ENCODE peak calls at places on chromosomes 1 and 21, in eight cellular contexts. One of them, this sample, is unnamed.

GRCh38 chr1:245810181-245810727 is 655.5 kb downstream of the KIF26B start:
- DNase-seq in NCI-H774: no peak
- DNase-seq in CD4-positive, alpha-beta memory T cell: no peak
- DNase-seq in Right ventricle myocardium superior: no peak
- DNase-seq in activated CD8-positive, alpha-beta memory T cell treated with anti-CD3 and anti-CD28 coated beads for 24 hours: no peak
- DNase-seq in T-cell: no peak
- DNase-seq in activated CD8-positive, alpha-beta T cell treated with anti-CD3 and anti-CD28 coated beads, Interleukin-2, amount 10 ng/mL, durations not matched to agents 7 days and 5 days: no peak
- DNase-seq in activated T-helper 9 cell treated with anti-CD3 and anti-CD28 coated beads, Interleukin-2, amount 50 U/mL, for 16 hours: no peak
- DNase-seq in this sample: no peak

GRCh38 chr21:25983745-25984144 is 186.8 kb downstream of the APP start:
- DNase-seq in CD4-positive, alpha-beta memory T cell: no peak
- DNase-seq in Right ventricle myocardium superior: no peak
- DNase-seq in activated CD8-positive, alpha-beta T cell treated with anti-CD3 and anti-CD28 coated beads, Interleukin-2, amount 10 ng/mL, durations not matched to agents 7 days and 5 days: no peak
- DNase-seq in activated T-helper 9 cell treated with anti-CD3 and anti-CD28 coated beads, Interleukin-2, amount 50 U/mL, for 16 hours: no peak
- DNase-seq in NCI-H774: no peak
- DNase-seq in T-cell: no peak
- DNase-seq in activated CD8-positive, alpha-beta memory T cell treated with anti-CD3 and anti-CD28 coated beads for 24 hours: no peak
- DNase-seq in this sample: no peak

GRCh38 chr1:234611799-234612351 is 1.9 kb upstream of the IRF2BP2 start:
- DNase-seq in CD4-positive, alpha-beta memory T cell: no peak
- DNase-seq in Right ventricle myocardium superior: peak; percentile 57
- DNase-seq in NCI-H774: no peak
- DNase-seq in activated CD8-positive, alpha-beta T cell treated with anti-CD3 and anti-CD28 coated beads, Interleukin-2, amount 10 ng/mL, durations not matched to agents 7 days and 5 days: peak; percentile 36
- DNase-seq in activated CD8-positive, alpha-beta memory T cell treated with anti-CD3 and anti-CD28 coated beads for 24 hours: peak; percentile 70
- DNase-seq in T-cell: no peak
- DNase-seq in activated T-helper 9 cell treated with anti-CD3 and anti-CD28 coated beads, Interleukin-2, amount 50 U/mL, for 16 hours: no peak
- DNase-seq in this sample: peak; percentile 68

GRCh38 chr1:222241410-222241809 is 306.5 kb downstream of the HHIPL2 start:
- DNase-seq in activated CD8-positive, alpha-beta T cell treated with anti-CD3 and anti-CD28 coated beads, Interleukin-2, amount 10 ng/mL, durations not matched to agents 7 days and 5 days: no peak
- DNase-seq in T-cell: no peak
- DNase-seq in activated T-helper 9 cell treated with anti-CD3 and anti-CD28 coated beads, Interleukin-2, amount 50 U/mL, for 16 hours: no peak
- DNase-seq in CD4-positive, alpha-beta memory T cell: no peak
- DNase-seq in NCI-H774: peak; percentile 84
- DNase-seq in Right ventricle myocardium superior: no peak
- DNase-seq in activated CD8-positive, alpha-beta memory T cell treated with anti-CD3 and anti-CD28 coated beads for 24 hours: no peak
- DNase-seq in this sample: no peak

GRCh38 chr1:14705824-14706223 is 107.3 kb downstream of the KAZN start:
- DNase-seq in NCI-H774: no peak
- DNase-seq in CD4-positive, alpha-beta memory T cell: no peak
- DNase-seq in activated T-helper 9 cell treated with anti-CD3 and anti-CD28 coated beads, Interleukin-2, amount 50 U/mL, for 16 hours: no peak
- DNase-seq in activated CD8-positive, alpha-beta T cell treated with anti-CD3 and anti-CD28 coated beads, Interleukin-2, amount 10 ng/mL, durations not matched to agents 7 days and 5 days: no peak
- DNase-seq in T-cell: no peak
- DNase-seq in activated CD8-positive, alpha-beta memory T cell treated with anti-CD3 and anti-CD28 coated beads for 24 hours: no peak
- DNase-seq in Right ventricle myocardium superior: no peak
- DNase-seq in this sample: no peak

GRCh38 chr1:78607334-78607927 is 12.8 kb upstream of the IFI44L start:
- DNase-seq in Right ventricle myocardium superior: no peak
- DNase-seq in CD4-positive, alpha-beta memory T cell: no peak
- DNase-seq in T-cell: no peak
- DNase-seq in activated CD8-positive, alpha-beta memory T cell treated with anti-CD3 and anti-CD28 coated beads for 24 hours: no peak
- DNase-seq in NCI-H774: no peak
- DNase-seq in activated T-helper 9 cell treated with anti-CD3 and anti-CD28 coated beads, Interleukin-2, amount 50 U/mL, for 16 hours: no peak
- DNase-seq in activated CD8-positive, alpha-beta T cell treated with anti-CD3 and anti-CD28 coated beads, Interleukin-2, amount 10 ng/mL, durations not matched to agents 7 days and 5 days: no peak
- DNase-seq in this sample: no peak

GRCh38 chr1:192311281-192311680 is 5.5 kb upstream of the RGS21 start:
- DNase-seq in activated T-helper 9 cell treated with anti-CD3 and anti-CD28 coated beads, Interleukin-2, amount 50 U/mL, for 16 hours: no peak
- DNase-seq in T-cell: no peak
- DNase-seq in Right ventricle myocardium superior: no peak
- DNase-seq in CD4-positive, alpha-beta memory T cell: no peak
- DNase-seq in activated CD8-positive, alpha-beta T cell treated with anti-CD3 and anti-CD28 coated beads, Interleukin-2, amount 10 ng/mL, durations not matched to agents 7 days and 5 days: no peak
- DNase-seq in activated CD8-positive, alpha-beta memory T cell treated with anti-CD3 and anti-CD28 coated beads for 24 hours: no peak
- DNase-seq in NCI-H774: no peak
- DNase-seq in this sample: no peak

GRCh38 chr1:52520149-52520548 is 32.7 kb downstream of the TUT4 start:
- DNase-seq in Right ventricle myocardium superior: no peak
- DNase-seq in NCI-H774: no peak
- DNase-seq in activated CD8-positive, alpha-beta memory T cell treated with anti-CD3 and anti-CD28 coated beads for 24 hours: no peak
- DNase-seq in T-cell: no peak
- DNase-seq in activated CD8-positive, alpha-beta T cell treated with anti-CD3 and anti-CD28 coated beads, Interleukin-2, amount 10 ng/mL, durations not matched to agents 7 days and 5 days: no peak
- DNase-seq in CD4-positive, alpha-beta memory T cell: no peak
- DNase-seq in activated T-helper 9 cell treated with anti-CD3 and anti-CD28 coated beads, Interleukin-2, amount 50 U/mL, for 16 hours: no peak
- DNase-seq in this sample: no peak

GRCh38 chr21:15522148-15522547 is 207.6 kb upstream of the USP25 start:
- DNase-seq in activated T-helper 9 cell treated with anti-CD3 and anti-CD28 coated beads, Interleukin-2, amount 50 U/mL, for 16 hours: no peak
- DNase-seq in activated CD8-positive, alpha-beta T cell treated with anti-CD3 and anti-CD28 coated beads, Interleukin-2, amount 10 ng/mL, durations not matched to agents 7 days and 5 days: no peak
- DNase-seq in NCI-H774: no peak
- DNase-seq in T-cell: no peak
- DNase-seq in CD4-positive, alpha-beta memory T cell: no peak
- DNase-seq in activated CD8-positive, alpha-beta memory T cell treated with anti-CD3 and anti-CD28 coated beads for 24 hours: no peak
- DNase-seq in Right ventricle myocardium superior: no peak
- DNase-seq in this sample: no peak

GRCh38 chr21:32070693-32071330 is 198.0 kb downstream of the HUNK start:
- DNase-seq in CD4-positive, alpha-beta memory T cell: no peak
- DNase-seq in T-cell: no peak
- DNase-seq in activated CD8-positive, alpha-beta memory T cell treated with anti-CD3 and anti-CD28 coated beads for 24 hours: no peak
- DNase-seq in activated CD8-positive, alpha-beta T cell treated with anti-CD3 and anti-CD28 coated beads, Interleukin-2, amount 10 ng/mL, durations not matched to agents 7 days and 5 days: no peak
- DNase-seq in NCI-H774: no peak
- DNase-seq in Right ventricle myocardium superior: no peak
- DNase-seq in activated T-helper 9 cell treated with anti-CD3 and anti-CD28 coated beads, Interleukin-2, amount 50 U/mL, for 16 hours: no peak
- DNase-seq in this sample: no peak

GRCh38 chr1:154220970-154221814 is 437 bp downstream of the UBAP2L start:
- DNase-seq in T-cell: peak; percentile 72
- DNase-seq in activated T-helper 9 cell treated with anti-CD3 and anti-CD28 coated beads, Interleukin-2, amount 50 U/mL, for 16 hours: peak; percentile 63
- DNase-seq in CD4-positive, alpha-beta memory T cell: peak; percentile 74
- DNase-seq in activated CD8-positive, alpha-beta T cell treated with anti-CD3 and anti-CD28 coated beads, Interleukin-2, amount 10 ng/mL, durations not matched to agents 7 days and 5 days: peak; percentile 77
- DNase-seq in NCI-H774: peak; percentile 41
- DNase-seq in activated CD8-positive, alpha-beta memory T cell treated with anti-CD3 and anti-CD28 coated beads for 24 hours: peak; percentile 87
- DNase-seq in Right ventricle myocardium superior: peak; percentile 75
- DNase-seq in this sample: peak; percentile 68

GRCh38 chr1:14961661-14962267 is 191.8 kb upstream of the TMEM51 start:
- DNase-seq in activated CD8-positive, alpha-beta T cell treated with anti-CD3 and anti-CD28 coated beads, Interleukin-2, amount 10 ng/mL, durations not matched to agents 7 days and 5 days: no peak
- DNase-seq in T-cell: no peak
- DNase-seq in NCI-H774: no peak
- DNase-seq in activated CD8-positive, alpha-beta memory T cell treated with anti-CD3 and anti-CD28 coated beads for 24 hours: no peak
- DNase-seq in Right ventricle myocardium superior: no peak
- DNase-seq in activated T-helper 9 cell treated with anti-CD3 and anti-CD28 coated beads, Interleukin-2, amount 50 U/mL, for 16 hours: no peak
- DNase-seq in CD4-positive, alpha-beta memory T cell: no peak
- DNase-seq in this sample: no peak

GRCh38 chr1:2606806-2607680 is 20.5 kb downstream of the PRXL2B start:
- DNase-seq in CD4-positive, alpha-beta memory T cell: no peak
- DNase-seq in activated T-helper 9 cell treated with anti-CD3 and anti-CD28 coated beads, Interleukin-2, amount 50 U/mL, for 16 hours: no peak
- DNase-seq in activated CD8-positive, alpha-beta T cell treated with anti-CD3 and anti-CD28 coated beads, Interleukin-2, amount 10 ng/mL, durations not matched to agents 7 days and 5 days: no peak
- DNase-seq in T-cell: no peak
- DNase-seq in Right ventricle myocardium superior: peak; percentile 43
- DNase-seq in NCI-H774: no peak
- DNase-seq in activated CD8-positive, alpha-beta memory T cell treated with anti-CD3 and anti-CD28 coated beads for 24 hours: no peak
- DNase-seq in this sample: peak; percentile 40

GRCh38 chr1:234234199-234234598 is 139.1 kb upstream of the COA6 start:
- DNase-seq in T-cell: no peak
- DNase-seq in activated CD8-positive, alpha-beta T cell treated with anti-CD3 and anti-CD28 coated beads, Interleukin-2, amount 10 ng/mL, durations not matched to agents 7 days and 5 days: no peak
- DNase-seq in CD4-positive, alpha-beta memory T cell: no peak
- DNase-seq in Right ventricle myocardium superior: no peak
- DNase-seq in NCI-H774: no peak
- DNase-seq in activated CD8-positive, alpha-beta memory T cell treated with anti-CD3 and anti-CD28 coated beads for 24 hours: no peak
- DNase-seq in activated T-helper 9 cell treated with anti-CD3 and anti-CD28 coated beads, Interleukin-2, amount 50 U/mL, for 16 hours: no peak
- DNase-seq in this sample: no peak

GRCh38 chr21:45209685-45210284 is 77.9 kb downstream of the POFUT2 start:
- DNase-seq in activated T-helper 9 cell treated with anti-CD3 and anti-CD28 coated beads, Interleukin-2, amount 50 U/mL, for 16 hours: no peak
- DNase-seq in CD4-positive, alpha-beta memory T cell: no peak
- DNase-seq in activated CD8-positive, alpha-beta memory T cell treated with anti-CD3 and anti-CD28 coated beads for 24 hours: peak; percentile 28
- DNase-seq in T-cell: no peak
- DNase-seq in activated CD8-positive, alpha-beta T cell treated with anti-CD3 and anti-CD28 coated beads, Interleukin-2, amount 10 ng/mL, durations not matched to agents 7 days and 5 days: no peak
- DNase-seq in NCI-H774: no peak
- DNase-seq in Right ventricle myocardium superior: no peak
- DNase-seq in this sample: no peak

GRCh38 chr1:41870076-41870562 is 48.6 kb downstream of the HIVEP3 start:
- DNase-seq in T-cell: no peak
- DNase-seq in activated CD8-positive, alpha-beta T cell treated with anti-CD3 and anti-CD28 coated beads, Interleukin-2, amount 10 ng/mL, durations not matched to agents 7 days and 5 days: no peak
- DNase-seq in Right ventricle myocardium superior: no peak
- DNase-seq in activated T-helper 9 cell treated with anti-CD3 and anti-CD28 coated beads, Interleukin-2, amount 50 U/mL, for 16 hours: no peak
- DNase-seq in CD4-positive, alpha-beta memory T cell: no peak
- DNase-seq in activated CD8-positive, alpha-beta memory T cell treated with anti-CD3 and anti-CD28 coated beads for 24 hours: no peak
- DNase-seq in NCI-H774: no peak
- DNase-seq in this sample: no peak

GRCh38 chr1:179599623-179600249 is 8.1 kb downstream of the TDRD5 start:
- DNase-seq in T-cell: no peak
- DNase-seq in CD4-positive, alpha-beta memory T cell: no peak
- DNase-seq in NCI-H774: peak; percentile 23
- DNase-seq in activated T-helper 9 cell treated with anti-CD3 and anti-CD28 coated beads, Interleukin-2, amount 50 U/mL, for 16 hours: no peak
- DNase-seq in activated CD8-positive, alpha-beta T cell treated with anti-CD3 and anti-CD28 coated beads, Interleukin-2, amount 10 ng/mL, durations not matched to agents 7 days and 5 days: no peak
- DNase-seq in Right ventricle myocardium superior: no peak
- DNase-seq in activated CD8-positive, alpha-beta memory T cell treated with anti-CD3 and anti-CD28 coated beads for 24 hours: no peak
- DNase-seq in this sample: no peak

GRCh38 chr1:202063093-202063492 is 52.7 kb downstream of the ELF3 start:
- DNase-seq in activated CD8-positive, alpha-beta memory T cell treated with anti-CD3 and anti-CD28 coated beads for 24 hours: no peak
- DNase-seq in activated CD8-positive, alpha-beta T cell treated with anti-CD3 and anti-CD28 coated beads, Interleukin-2, amount 10 ng/mL, durations not matched to agents 7 days and 5 days: no peak
- DNase-seq in NCI-H774: no peak
- DNase-seq in Right ventricle myocardium superior: no peak
- DNase-seq in CD4-positive, alpha-beta memory T cell: no peak
- DNase-seq in activated T-helper 9 cell treated with anti-CD3 and anti-CD28 coated beads, Interleukin-2, amount 50 U/mL, for 16 hours: no peak
- DNase-seq in T-cell: no peak
- DNase-seq in this sample: no peak

GRCh38 chr21:46377789-46378188 is 53.8 kb downstream of the PCNT start:
- DNase-seq in CD4-positive, alpha-beta memory T cell: no peak
- DNase-seq in T-cell: no peak
- DNase-seq in activated T-helper 9 cell treated with anti-CD3 and anti-CD28 coated beads, Interleukin-2, amount 50 U/mL, for 16 hours: no peak
- DNase-seq in Right ventricle myocardium superior: no peak
- DNase-seq in activated CD8-positive, alpha-beta memory T cell treated with anti-CD3 and anti-CD28 coated beads for 24 hours: no peak
- DNase-seq in activated CD8-positive, alpha-beta T cell treated with anti-CD3 and anti-CD28 coated beads, Interleukin-2, amount 10 ng/mL, durations not matched to agents 7 days and 5 days: no peak
- DNase-seq in NCI-H774: no peak
- DNase-seq in this sample: no peak

GRCh38 chr1:35568975-35569395 is 4.1 kb upstream of the TFAP2E start:
- DNase-seq in activated T-helper 9 cell treated with anti-CD3 and anti-CD28 coated beads, Interleukin-2, amount 50 U/mL, for 16 hours: no peak
- DNase-seq in CD4-positive, alpha-beta memory T cell: peak; percentile 64
- DNase-seq in activated CD8-positive, alpha-beta T cell treated with anti-CD3 and anti-CD28 coated beads, Interleukin-2, amount 10 ng/mL, durations not matched to agents 7 days and 5 days: peak; percentile 82
- DNase-seq in T-cell: peak; percentile 53
- DNase-seq in NCI-H774: peak; percentile 66
- DNase-seq in Right ventricle myocardium superior: peak; percentile 65
- DNase-seq in activated CD8-positive, alpha-beta memory T cell treated with anti-CD3 and anti-CD28 coated beads for 24 hours: peak; percentile 84
- DNase-seq in this sample: no peak

GRCh38 chr1:51963592-51964308 is 26.8 kb downstream of the RAB3B start:
- DNase-seq in activated CD8-positive, alpha-beta memory T cell treated with anti-CD3 and anti-CD28 coated beads for 24 hours: no peak
- DNase-seq in activated CD8-positive, alpha-beta T cell treated with anti-CD3 and anti-CD28 coated beads, Interleukin-2, amount 10 ng/mL, durations not matched to agents 7 days and 5 days: no peak
- DNase-seq in activated T-helper 9 cell treated with anti-CD3 and anti-CD28 coated beads, Interleukin-2, amount 50 U/mL, for 16 hours: no peak
- DNase-seq in Right ventricle myocardium superior: no peak
- DNase-seq in T-cell: no peak
- DNase-seq in CD4-positive, alpha-beta memory T cell: no peak
- DNase-seq in NCI-H774: no peak
- DNase-seq in this sample: no peak

GRCh38 chr1:206708058-206708457 is 23.4 kb downstream of the MAPKAPK2 start:
- DNase-seq in NCI-H774: no peak
- DNase-seq in activated CD8-positive, alpha-beta memory T cell treated with anti-CD3 and anti-CD28 coated beads for 24 hours: no peak
- DNase-seq in T-cell: no peak
- DNase-seq in Right ventricle myocardium superior: peak; percentile 59
- DNase-seq in activated T-helper 9 cell treated with anti-CD3 and anti-CD28 coated beads, Interleukin-2, amount 50 U/mL, for 16 hours: no peak
- DNase-seq in activated CD8-positive, alpha-beta T cell treated with anti-CD3 and anti-CD28 coated beads, Interleukin-2, amount 10 ng/mL, durations not matched to agents 7 days and 5 days: no peak
- DNase-seq in CD4-positive, alpha-beta memory T cell: no peak
- DNase-seq in this sample: no peak

GRCh38 chr1:206117151-206117948 is at the start of gene AVPR1B:
- DNase-seq in activated T-helper 9 cell treated with anti-CD3 and anti-CD28 coated beads, Interleukin-2, amount 50 U/mL, for 16 hours: no peak
- DNase-seq in T-cell: no peak
- DNase-seq in NCI-H774: peak; percentile 71
- DNase-seq in activated CD8-positive, alpha-beta T cell treated with anti-CD3 and anti-CD28 coated beads, Interleukin-2, amount 10 ng/mL, durations not matched to agents 7 days and 5 days: peak; percentile 27
- DNase-seq in activated CD8-positive, alpha-beta memory T cell treated with anti-CD3 and anti-CD28 coated beads for 24 hours: no peak
- DNase-seq in CD4-positive, alpha-beta memory T cell: no peak
- DNase-seq in Right ventricle myocardium superior: peak; percentile 71
- DNase-seq in this sample: peak; percentile 85

GRCh38 chr1:1116701-1117468 is 996 bp upstream of the C1orf159 start:
- DNase-seq in CD4-positive, alpha-beta memory T cell: peak; percentile 39
- DNase-seq in activated T-helper 9 cell treated with anti-CD3 and anti-CD28 coated beads, Interleukin-2, amount 50 U/mL, for 16 hours: no peak
- DNase-seq in T-cell: peak; percentile 39
- DNase-seq in activated CD8-positive, alpha-beta T cell treated with anti-CD3 and anti-CD28 coated beads, Interleukin-2, amount 10 ng/mL, durations not matched to agents 7 days and 5 days: peak; percentile 58
- DNase-seq in NCI-H774: no peak
- DNase-seq in Right ventricle myocardium superior: peak; percentile 35
- DNase-seq in activated CD8-positive, alpha-beta memory T cell treated with anti-CD3 and anti-CD28 coated beads for 24 hours: peak; percentile 79
- DNase-seq in this sample: peak; percentile 25

GRCh38 chr1:197958861-197959260 is 41.7 kb downstream of the LHX9 start:
- DNase-seq in activated CD8-positive, alpha-beta memory T cell treated with anti-CD3 and anti-CD28 coated beads for 24 hours: no peak
- DNase-seq in Right ventricle myocardium superior: no peak
- DNase-seq in activated CD8-positive, alpha-beta T cell treated with anti-CD3 and anti-CD28 coated beads, Interleukin-2, amount 10 ng/mL, durations not matched to agents 7 days and 5 days: no peak
- DNase-seq in T-cell: no peak
- DNase-seq in CD4-positive, alpha-beta memory T cell: no peak
- DNase-seq in activated T-helper 9 cell treated with anti-CD3 and anti-CD28 coated beads, Interleukin-2, amount 50 U/mL, for 16 hours: no peak
- DNase-seq in NCI-H774: no peak
- DNase-seq in this sample: no peak

GRCh38 chr1:205774277-205775014 is 836 bp downstream of the RAB29 start:
- DNase-seq in activated CD8-positive, alpha-beta T cell treated with anti-CD3 and anti-CD28 coated beads, Interleukin-2, amount 10 ng/mL, durations not matched to agents 7 days and 5 days: peak; percentile 65
- DNase-seq in T-cell: peak; percentile 14
- DNase-seq in activated T-helper 9 cell treated with anti-CD3 and anti-CD28 coated beads, Interleukin-2, amount 50 U/mL, for 16 hours: peak; percentile 32
- DNase-seq in CD4-positive, alpha-beta memory T cell: peak; percentile 47
- DNase-seq in Right ventricle myocardium superior: no peak
- DNase-seq in NCI-H774: no peak
- DNase-seq in activated CD8-positive, alpha-beta memory T cell treated with anti-CD3 and anti-CD28 coated beads for 24 hours: peak; percentile 75
- DNase-seq in this sample: no peak

GRCh38 chr1:176567190-176567794 is 104.3 kb downstream of the PAPPA2 start:
- DNase-seq in activated CD8-positive, alpha-beta T cell treated with anti-CD3 and anti-CD28 coated beads, Interleukin-2, amount 10 ng/mL, durations not matched to agents 7 days and 5 days: no peak
- DNase-seq in Right ventricle myocardium superior: no peak
- DNase-seq in activated T-helper 9 cell treated with anti-CD3 and anti-CD28 coated beads, Interleukin-2, amount 50 U/mL, for 16 hours: no peak
- DNase-seq in activated CD8-positive, alpha-beta memory T cell treated with anti-CD3 and anti-CD28 coated beads for 24 hours: no peak
- DNase-seq in CD4-positive, alpha-beta memory T cell: no peak
- DNase-seq in NCI-H774: no peak
- DNase-seq in T-cell: no peak
- DNase-seq in this sample: no peak

GRCh38 chr1:118902299-118903270 is 85.6 kb downstream of the TBX15 start:
- DNase-seq in NCI-H774: no peak
- DNase-seq in activated CD8-positive, alpha-beta memory T cell treated with anti-CD3 and anti-CD28 coated beads for 24 hours: no peak
- DNase-seq in activated T-helper 9 cell treated with anti-CD3 and anti-CD28 coated beads, Interleukin-2, amount 50 U/mL, for 16 hours: no peak
- DNase-seq in activated CD8-positive, alpha-beta T cell treated with anti-CD3 and anti-CD28 coated beads, Interleukin-2, amount 10 ng/mL, durations not matched to agents 7 days and 5 days: no peak
- DNase-seq in Right ventricle myocardium superior: no peak
- DNase-seq in T-cell: no peak
- DNase-seq in CD4-positive, alpha-beta memory T cell: no peak
- DNase-seq in this sample: no peak

GRCh38 chr1:94514095-94514727 is 27.3 kb downstream of the F3 start:
- DNase-seq in activated CD8-positive, alpha-beta T cell treated with anti-CD3 and anti-CD28 coated beads, Interleukin-2, amount 10 ng/mL, durations not matched to agents 7 days and 5 days: peak; percentile 44
- DNase-seq in T-cell: no peak
- DNase-seq in Right ventricle myocardium superior: no peak
- DNase-seq in NCI-H774: no peak
- DNase-seq in activated T-helper 9 cell treated with anti-CD3 and anti-CD28 coated beads, Interleukin-2, amount 50 U/mL, for 16 hours: no peak
- DNase-seq in activated CD8-positive, alpha-beta memory T cell treated with anti-CD3 and anti-CD28 coated beads for 24 hours: no peak
- DNase-seq in CD4-positive, alpha-beta memory T cell: no peak
- DNase-seq in this sample: no peak

GRCh38 chr1:65395887-65396612 is 24.4 kb upstream of the LEPR start:
- DNase-seq in NCI-H774: no peak
- DNase-seq in activated T-helper 9 cell treated with anti-CD3 and anti-CD28 coated beads, Interleukin-2, amount 50 U/mL, for 16 hours: no peak
- DNase-seq in activated CD8-positive, alpha-beta T cell treated with anti-CD3 and anti-CD28 coated beads, Interleukin-2, amount 10 ng/mL, durations not matched to agents 7 days and 5 days: no peak
- DNase-seq in T-cell: no peak
- DNase-seq in CD4-positive, alpha-beta memory T cell: no peak
- DNase-seq in Right ventricle myocardium superior: no peak
- DNase-seq in activated CD8-positive, alpha-beta memory T cell treated with anti-CD3 and anti-CD28 coated beads for 24 hours: no peak
- DNase-seq in this sample: no peak

GRCh38 chr1:169025412-169025811 is 81.1 kb upstream of the ATP1B1 start:
- DNase-seq in Right ventricle myocardium superior: no peak
- DNase-seq in NCI-H774: no peak
- DNase-seq in activated CD8-positive, alpha-beta memory T cell treated with anti-CD3 and anti-CD28 coated beads for 24 hours: no peak
- DNase-seq in CD4-positive, alpha-beta memory T cell: no peak
- DNase-seq in activated T-helper 9 cell treated with anti-CD3 and anti-CD28 coated beads, Interleukin-2, amount 50 U/mL, for 16 hours: no peak
- DNase-seq in T-cell: no peak
- DNase-seq in activated CD8-positive, alpha-beta T cell treated with anti-CD3 and anti-CD28 coated beads, Interleukin-2, amount 10 ng/mL, durations not matched to agents 7 days and 5 days: no peak
- DNase-seq in this sample: no peak